ENCODE peak calls at places on chromosomes 4 and X, in four cellular contexts. G is upper lobe of left lung, C is H54, Z is A549. M is an unnamed sample.

GRCh38 chr4:72582853-72583252 is 13.8 kb upstream of the ADAMTS3 start:
- DNase-seq in C (no peak), G (no peak), Z (no peak), M (no peak)

GRCh38 chr4:185805262-185805802 is 6.7 kb downstream of the SORBS2 start:
- DNase-seq in Z (no peak), C (no peak), G (no peak), M (no peak)

GRCh38 chr4:140277576-140277975 is 95.9 kb upstream of the SCOC start:
- DNase-seq in C (no peak), G (no peak), Z (no peak), M (no peak)

GRCh38 chr4:7524064-7524682 is 89.4 kb upstream of the PSAPL1 start:
- DNase-seq in C (no peak), Z (no peak), G (no peak), M (no peak)

GRCh38 chrX:132114607-132115006 is 13.2 kb downstream of the FRMD7 start:
- DNase-seq in Z (no peak), C (no peak), G (no peak), M (no peak)

GRCh38 chr4:69832326-69833030 is 27.5 kb downstream of the SULT1E1 start:
- DNase-seq in G (no peak), Z (peak), C (no peak), M (peak)

GRCh38 chr4:10040049-10040892 is 19.0 kb upstream of the SLC2A9 start:
- DNase-seq in G (no peak), Z (no peak), C (no peak), M (no peak)

GRCh38 chr4:8393593-8394038 is 46.9 kb downstream of the ACOX3 start:
- DNase-seq in G (no peak), C (peak), Z (peak), M (no peak)

GRCh38 chrX:141733371-141733770 is 34.8 kb upstream of the SPANXD start:
- DNase-seq in G (no peak), Z (no peak), C (no peak), M (no peak)

GRCh38 chr4:26757751-26758150 is 102.9 kb upstream of the STIM2 start:
- DNase-seq in G (no peak), Z (no peak), C (no peak), M (no peak)

DNA sequence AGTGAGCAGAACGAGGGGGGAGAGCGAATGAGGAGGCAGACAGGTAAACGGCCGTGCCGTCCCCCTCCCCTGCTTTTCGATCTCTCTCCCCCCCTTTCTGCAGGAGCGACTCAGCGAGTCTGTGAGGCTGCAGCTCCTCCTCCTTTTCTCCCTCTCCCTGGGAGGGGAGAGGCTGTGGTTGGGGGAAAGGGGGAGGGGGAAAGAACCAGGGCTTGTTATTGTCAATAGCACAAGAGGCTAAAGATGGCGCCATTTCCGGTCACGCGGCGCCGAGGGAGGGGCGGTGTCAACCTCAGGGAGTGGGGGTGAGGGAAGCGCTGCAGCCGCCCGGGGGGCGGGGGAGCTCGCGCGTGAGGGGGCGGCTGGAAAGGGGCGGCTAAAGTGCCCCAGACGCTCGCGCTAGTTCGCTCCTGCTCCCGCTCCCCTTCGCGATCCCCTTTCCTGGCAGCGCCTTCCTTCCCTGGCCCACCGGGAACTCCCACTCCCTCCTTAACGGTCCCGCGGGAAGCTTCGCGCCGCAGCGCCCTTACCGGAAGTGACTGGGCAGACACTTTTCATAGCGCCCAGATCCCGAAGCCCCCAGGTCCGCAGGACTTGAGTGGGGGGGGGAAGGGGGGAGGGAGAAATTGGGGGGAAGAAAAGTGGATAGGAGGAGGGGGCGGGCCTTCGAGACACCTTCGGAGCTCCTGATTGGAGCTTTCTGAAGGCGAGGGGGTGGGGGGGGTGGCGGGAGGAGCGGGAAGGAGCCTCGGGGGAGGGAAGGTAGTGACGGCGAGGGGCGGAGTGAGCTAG is at the start of gene CUL4B:
- DNase-seq in G (peak), Z (peak), C (peak), M (peak)
- TF ChIP-seq POLR2A in G (no peak), Z (peak), C (peak), M (no peak)

GRCh38 chr4:119011607-119011988 is 122.9 kb downstream of the SYNPO2 start:
- DNase-seq in Z (no peak), G (no peak), C (no peak), M (no peak)

GRCh38 chr4:119014658-119015057 is 121.0 kb upstream of the MYOZ2 start:
- DNase-seq in C (no peak), G (no peak), Z (no peak), M (no peak)

GRCh38 chr4:119016636-119017035 is 119.0 kb upstream of the MYOZ2 start:
- DNase-seq in Z (no peak), C (no peak), G (no peak), M (no peak)

GRCh38 chr4:119005888-119006287 is 117.2 kb downstream of the SYNPO2 start:
- DNase-seq in G (no peak), C (no peak), Z (no peak), M (no peak)

GRCh38 chr4:119010909-119011606 is 122.4 kb downstream of the SYNPO2 start:
- DNase-seq in C (no peak), Z (no peak), G (peak), M (no peak)
- TF ChIP-seq POLR2A in C (no peak), Z (no peak), G (no peak), M (no peak)

GRCh38 chrX:118528089-118528753 is 32.6 kb downstream of the DOCK11 start:
- DNase-seq in C (no peak), G (no peak), Z (no peak), M (no peak)
- TF ChIP-seq POLR2A in C (no peak), G (no peak), Z (no peak), M (no peak)

GRCh38 chrX:130094712-130095111 is 15.6 kb downstream of the ELF4 start:
- DNase-seq in Z (no peak), G (no peak), C (no peak), M (no peak)
- TF ChIP-seq POLR2A in Z (no peak), G (no peak), C (no peak), M (no peak)

M was measured in erythroblast.